ENCODE peak calls at places on chromosomes 5 and 9, in four cellular contexts. A, E, K and X are unnamed samples.

GRCh38 chr5:113221294-113222176 is 213.3 kb downstream of the TSSK1B start:
- DNase-seq in E (no peak), A (peak; percentile 31), K (no peak), X (no peak)

GRCh38 chr5:79613571-79613970 is 1.3 kb downstream of the TENT2 start:
- DNase-seq in E (no peak), K (no peak), A (no peak), X (no peak)

GRCh38 chr9:136610426-136610825 is 52.3 kb upstream of the EGFL7 start:
- DNase-seq in K (no peak), E (no peak), A (no peak), X (no peak)

GRCh38 chr9:114302727-114303126 is 20.2 kb upstream of the ORM1 start:
- DNase-seq in E (no peak), K (no peak), A (no peak), X (no peak)

GRCh38 chr9:109319072-109319630 is 1.7 kb downstream of the EPB41L4B start:
- DNase-seq in A (no peak), E (no peak), K (no peak), X (no peak)

GRCh38 chr9:117516676-117517632 is 102.1 kb upstream of the ASTN2 start:
- DNase-seq in E (no peak), K (no peak), A (no peak), X (no peak)

GRCh38 chr9:29969408-29969807 is 2396.1 kb upstream of the C9orf72 start:
- DNase-seq in K (no peak), A (no peak), E (no peak), X (no peak)

GRCh38 chr9:127614961-127615360 is 2.9 kb downstream of the STXBP1 start:
- DNase-seq in K (no peak), E (no peak), A (no peak), X (no peak)

GRCh38 chr9:24391095-24391494 is 154.6 kb downstream of the IZUMO3 start:
- DNase-seq in K (no peak), E (no peak), A (no peak), X (no peak)

GRCh38 chr5:62475072-62475471 is 62.5 kb downstream of the IPO11 start:
- DNase-seq in E (peak; percentile 90), A (peak; percentile 79), K (no peak), X (no peak)